ENCODE peak calls at places on chromosomes 1 and 21, in seven cellular contexts. E is Calu3, N is HCT116, V is GM06990, K is NB4, S is A549, G is GM10248. W is an unnamed sample.

GRCh38 chr1:40751802-40752201 is 31.8 kb upstream of the KCNQ4 start:
- DNase-seq in E (no peak), N (no peak), V (no peak), K (no peak), S (no peak), G (no peak), W (no peak)

GRCh38 chr1:87044840-87045239 is 130.4 kb downstream of the HS2ST1 start:
- DNase-seq in E (no peak), N (no peak), V (peak), K (no peak), S (no peak), G (peak), W (no peak)

GRCh38 chr1:14057640-14058039 is 357.7 kb downstream of the PRDM2 start:
- DNase-seq in E (no peak), N (no peak), V (no peak), K (no peak), S (no peak), G (no peak), W (no peak)

GRCh38 chr1:150808134-150808533 is at the start of gene CTSK:
- DNase-seq in E (no peak), N (no peak), V (no peak), K (no peak), S (no peak), G (no peak), W (no peak)

GRCh38 chr1:196598902-196599301 is 9.3 kb downstream of the KCNT2 start:
- DNase-seq in E (no peak), N (no peak), V (no peak), K (no peak), S (no peak), G (no peak), W (no peak)

GRCh38 chr21:21436012-21436545 is 437.9 kb downstream of the NCAM2 start:
- DNase-seq in E (no peak), N (no peak), V (no peak), K (no peak), S (no peak), G (no peak), W (no peak)

GRCh38 chr1:202164271-202165037 is 4.1 kb upstream of the PTPN7 start:
- DNase-seq in E (no peak), N (no peak), V (peak), K (peak), S (no peak), G (peak), W (no peak)

GRCh38 chr1:64798857-64799256 is 54.0 kb downstream of the RAVER2 start:
- DNase-seq in E (no peak), N (no peak), V (no peak), K (no peak), S (no peak), G (no peak), W (no peak)

GRCh38 chr1:94974824-94975223 is 47.9 kb upstream of the CNN3 start:
- DNase-seq in E (no peak), N (no peak), V (no peak), K (no peak), S (no peak), G (no peak), W (no peak)

GRCh38 chr1:25120286-25120685 is 112.0 kb downstream of the SYF2 start:
- DNase-seq in E (no peak), N (no peak), V (no peak), K (no peak), S (no peak), G (no peak), W (no peak)

DNA sequence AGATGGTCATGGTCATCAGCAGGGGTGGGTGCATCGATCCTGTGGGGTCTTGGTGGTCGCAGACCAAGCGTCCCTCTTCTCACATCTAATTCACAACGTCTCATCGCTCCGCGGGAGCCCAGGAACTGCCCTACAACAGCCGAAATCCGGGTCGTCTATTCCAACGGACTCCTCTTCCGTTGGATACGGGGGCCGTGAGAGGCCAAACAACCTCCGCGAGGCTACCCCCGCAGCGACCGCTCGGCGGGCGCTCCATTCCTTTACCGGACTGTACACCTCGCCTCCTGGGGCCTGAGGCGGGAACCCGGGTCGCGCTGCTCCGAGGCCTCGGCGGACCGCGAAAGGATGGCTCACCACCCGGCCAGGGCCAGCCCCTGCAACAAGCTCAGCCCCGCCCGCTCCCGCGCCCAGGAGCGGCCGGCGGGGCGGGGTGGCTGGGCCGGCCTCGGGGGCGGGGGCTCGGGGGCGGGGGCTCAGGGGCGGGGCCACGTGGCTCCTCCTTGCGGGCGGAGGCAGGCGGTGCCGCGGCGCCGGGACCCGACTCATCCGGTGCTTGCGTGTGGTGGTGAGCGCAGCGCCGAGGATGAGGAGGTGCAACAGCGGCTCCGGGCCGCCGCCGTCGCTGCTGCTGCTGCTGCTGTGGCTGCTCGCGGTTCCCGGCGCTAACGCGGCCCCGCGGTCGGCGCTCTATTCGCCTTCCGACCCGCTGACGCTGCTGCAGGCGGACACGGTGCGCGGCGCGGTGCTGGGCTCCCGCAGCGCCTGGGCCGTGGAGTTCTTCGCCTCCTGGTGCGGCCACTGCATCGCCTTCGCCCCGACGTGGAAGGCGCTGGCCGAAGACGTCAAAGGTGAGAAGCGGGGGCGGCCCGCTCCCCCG is at the start of gene QSOX1:
- DNase-seq in E (peak), N (peak), V (peak), K (peak), S (peak), G (peak), W (peak)
- TF ChIP-seq CTCF in E (no peak), N (no peak), V (no peak), K (no peak), S (no peak), G (no peak), W (peak)

GRCh38 chr1:111448918-111449702 is at the start of the genes ATP5PB and WDR77:
- DNase-seq in E (peak), N (peak), V (peak), K (peak), S (peak), G (peak), W (peak)
- TF ChIP-seq CTCF in E (no peak), N (no peak), V (no peak), K (no peak), S (no peak), G (no peak), W (no peak)

GRCh38 chr1:35646043-35646442 is 4.7 kb upstream of the PSMB2 start:
- DNase-seq in E (peak), N (no peak), V (no peak), K (peak), S (peak), G (no peak), W (no peak)
- TF ChIP-seq CTCF in E (no peak), N (peak), V (no peak), K (peak), S (no peak), G (no peak), W (no peak)

GRCh38 chr1:172726740-172727139 is 67.8 kb downstream of the FASLG start:
- DNase-seq in E (no peak), N (no peak), V (no peak), K (peak), S (no peak), G (no peak), W (no peak)
- TF ChIP-seq CTCF in E (no peak), N (no peak), V (no peak), K (peak), S (no peak), G (no peak), W (no peak)

DNA sequence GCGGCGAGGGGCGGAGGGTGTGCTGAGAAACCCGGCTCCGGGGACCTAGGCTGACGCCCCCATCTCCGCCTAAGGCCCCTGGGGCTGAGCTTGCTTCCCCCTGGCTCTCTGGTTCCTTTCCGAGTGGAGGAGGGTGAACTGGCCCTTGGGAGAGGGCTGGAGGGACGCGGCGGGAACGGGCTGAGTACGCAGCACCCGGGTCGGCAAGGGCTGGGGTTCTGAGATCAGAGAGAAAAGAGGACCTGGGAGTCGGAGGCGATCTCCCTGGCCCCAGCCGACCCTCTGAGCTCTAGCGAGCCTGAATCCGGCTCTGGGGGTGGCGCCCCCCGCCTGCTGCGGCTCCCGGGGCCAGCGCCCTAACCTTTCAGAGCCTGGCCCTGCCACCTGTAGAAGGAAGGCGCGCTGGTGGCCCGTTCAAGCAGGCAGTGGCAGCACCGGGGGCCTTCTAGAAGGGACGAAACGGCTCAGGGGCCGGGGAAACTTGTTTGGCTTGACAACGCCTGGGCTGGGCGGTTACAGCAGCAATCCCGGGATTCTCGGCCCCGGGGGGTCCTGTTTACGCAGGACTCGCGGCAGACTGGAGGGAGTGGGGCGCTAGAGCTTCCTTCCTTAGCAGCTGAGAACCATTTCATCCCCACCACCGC is 270.9 kb downstream of the FOXD2 start:
- DNase-seq in E (peak), N (no peak), V (no peak), K (no peak), S (peak), G (no peak), W (peak)
- TF ChIP-seq CTCF in E (no peak), N (no peak), V (no peak), K (no peak), S (no peak), G (no peak), W (no peak)

GRCh38 chr21:29376556-29376955 is 77.8 kb downstream of the BACH1 start:
- DNase-seq in E (peak), N (peak), V (peak), K (peak), S (peak), G (peak), W (peak)
- TF ChIP-seq CTCF in E (peak), N (peak), V (peak), K (peak), S (peak), G (peak), W (peak)

GRCh38 chr1:5119496-5120234 is 465.3 kb downstream of the AJAP1 start:
- DNase-seq in E (no peak), N (no peak), V (no peak), K (no peak), S (peak), G (no peak), W (peak)
- TF ChIP-seq CTCF in E (no peak), N (no peak), V (no peak), K (no peak), S (no peak), G (no peak), W (peak)

GRCh38 chr1:243982451-243983018 is 68.5 kb upstream of the ZBTB18 start:
- DNase-seq in E (no peak), N (no peak), V (no peak), K (no peak), S (no peak), G (no peak), W (peak)
- TF ChIP-seq CTCF in E (no peak), N (no peak), V (no peak), K (no peak), S (no peak), G (no peak), W (no peak)